ENCODE peak calls at places on chromosomes 12 and 14, in eight cellular contexts. U is Peyer's patch; Q is dorsolateral prefrontal cortex; G is stomach; T is CD4-positive, alpha-beta memory T cell; H is epithelial cell of prostate; N is A549; S is H1. B is an unnamed sample.

GRCh38 chr12:29702972-29703371 is 80.8 kb downstream of the TMTC1 start:
- DNase-seq in U (no peak), Q (no peak), G (no peak), T (no peak), H (no peak), N (no peak), S (no peak), B (no peak)

GRCh38 chr12:33061844-33062243 is 165.3 kb upstream of the PKP2 start:
- DNase-seq in U (no peak), Q (no peak), G (no peak), T (no peak), H (no peak), N (no peak), S (no peak), B (no peak)

GRCh38 chr12:48961331-48961730 is 4.0 kb upstream of the ARF3 start:
- DNase-seq in U (no peak), Q (no peak), G (no peak), T (no peak), H (no peak), N (no peak), S (no peak), B (no peak)

GRCh38 chr12:78645956-78646355 is 218.6 kb upstream of the SYT1 start:
- DNase-seq in U (no peak), Q (no peak), G (no peak), T (no peak), H (no peak), N (no peak), S (no peak), B (no peak)

GRCh38 chr12:64609543-64610091 is 678 bp upstream of the RASSF3 start:
- DNase-seq in U (peak; percentile 51), Q (no peak), G (no peak), T (peak; percentile 28), H (no peak), N (no peak), S (no peak), B (no peak)

GRCh38 chr12:4118017-4118510 is 155.5 kb upstream of the CCND2 start:
- DNase-seq in U (peak; percentile 83), Q (no peak), G (no peak), T (peak; percentile 34), H (peak; percentile 27), N (no peak), S (no peak), B (peak; percentile 46)

GRCh38 chr12:77625441-77625840 is 205.3 kb upstream of the NAV3 start:
- DNase-seq in U (no peak), Q (no peak), G (no peak), T (no peak), H (peak; percentile 36), N (no peak), S (no peak), B (no peak)

GRCh38 chr14:66405158-66405557 is 81.0 kb upstream of the CCDC196 start:
- DNase-seq in U (no peak), Q (no peak), G (no peak), T (no peak), H (no peak), N (no peak), S (no peak), B (no peak)

GRCh38 chr14:24965934-24966593 is 83.9 kb downstream of the STXBP6 start:
- DNase-seq in U (peak; percentile 74), Q (peak; percentile 41), G (peak; percentile 37), T (no peak), H (no peak), N (no peak), S (no peak), B (no peak)

GRCh38 chr14:99472937-99473336 is 7.7 kb downstream of the SETD3 start:
- DNase-seq in U (no peak), Q (no peak), G (no peak), T (no peak), H (no peak), N (no peak), S (no peak), B (no peak)

GRCh38 chr12:49939707-49940106 is 10.8 kb upstream of the AQP2 start:
- DNase-seq in U (peak; percentile 17), Q (no peak), G (no peak), T (no peak), H (no peak), N (no peak), S (no peak), B (no peak)

GRCh38 chr12:105554223-105554678 is 223.8 kb downstream of the C12orf75 start:
- DNase-seq in U (no peak), Q (no peak), G (no peak), T (no peak), H (no peak), N (no peak), S (no peak), B (no peak)

DNA sequence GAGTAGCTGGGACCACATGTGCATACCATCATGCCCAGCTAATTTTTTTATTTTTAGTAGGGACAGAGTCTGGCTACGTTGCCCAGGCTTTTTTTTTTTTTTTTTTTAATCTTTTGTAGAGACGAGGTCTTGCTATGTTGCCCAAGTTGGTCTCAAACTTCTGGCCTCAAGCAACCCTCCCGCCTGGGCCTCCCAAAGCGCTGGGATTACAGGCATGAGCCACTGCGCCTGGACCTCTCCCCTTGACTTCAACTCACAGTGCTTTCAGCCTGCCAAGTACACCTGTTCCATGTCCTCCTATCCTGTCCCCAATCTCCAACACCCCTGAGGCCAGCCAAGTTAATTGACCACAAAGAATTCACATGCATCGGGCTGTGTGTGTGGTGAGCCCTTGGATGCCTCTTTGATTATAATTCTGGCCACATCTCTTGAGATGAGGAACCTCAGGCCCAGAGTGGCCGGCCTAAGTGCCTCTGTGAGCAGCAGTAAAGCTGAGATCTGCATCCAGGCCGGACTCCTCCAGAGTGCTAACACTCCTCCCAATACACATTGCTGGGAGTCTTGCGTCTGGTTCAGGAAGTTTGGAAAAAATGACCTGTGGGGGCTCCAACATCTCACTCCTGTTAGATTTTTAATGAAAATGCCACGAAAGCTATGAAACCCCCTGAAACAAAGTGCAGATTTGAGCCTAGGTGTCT is 6.8 kb downstream of the RAB35 start:
- DNase-seq in U (no peak), Q (no peak), G (no peak), T (no peak), H (no peak), N (no peak), S (no peak), B (no peak)
- H3K27ac ChIP-seq in U (no peak overlapping the region), Q (no peak overlapping the region), G (no peak overlapping the region), T (peak overlapping the region; percentile 56), H (no peak overlapping the region), N (no peak overlapping the region), S (no peak overlapping the region), B (no peak overlapping the region)

GRCh38 chr14:37197421-37198272 is at the start of gene MIPOL1:
- DNase-seq in U (peak; percentile 85), Q (peak; percentile 84), G (peak; percentile 88), T (peak; percentile 4), H (peak; percentile 50), N (peak; percentile 76), S (peak; percentile 25), B (peak; percentile 92)
- H3K27ac ChIP-seq in U (peak within 1 kb of the TSS; percentile 6), Q (peak within 1 kb of the TSS; percentile 82), G (peak within 1 kb of the TSS; percentile 93), T (no peak within 1 kb of the TSS), H (peak within 1 kb of the TSS; percentile 88), N (peak within 1 kb of the TSS; percentile 91), S (peak within 1 kb of the TSS; percentile 67), B (peak within 1 kb of the TSS; percentile 65)

GRCh38 chr14:87629788-87630187 is 363.2 kb downstream of the GALC start:
- DNase-seq in U (no peak), Q (no peak), G (no peak), T (no peak), H (no peak), N (no peak), S (no peak), B (no peak)
- H3K27ac ChIP-seq in U (no peak overlapping the region), Q (no peak overlapping the region), G (no peak overlapping the region), T (no peak overlapping the region), H (no peak overlapping the region), N (no peak overlapping the region), S (no peak overlapping the region), B (no peak overlapping the region)

DNA sequence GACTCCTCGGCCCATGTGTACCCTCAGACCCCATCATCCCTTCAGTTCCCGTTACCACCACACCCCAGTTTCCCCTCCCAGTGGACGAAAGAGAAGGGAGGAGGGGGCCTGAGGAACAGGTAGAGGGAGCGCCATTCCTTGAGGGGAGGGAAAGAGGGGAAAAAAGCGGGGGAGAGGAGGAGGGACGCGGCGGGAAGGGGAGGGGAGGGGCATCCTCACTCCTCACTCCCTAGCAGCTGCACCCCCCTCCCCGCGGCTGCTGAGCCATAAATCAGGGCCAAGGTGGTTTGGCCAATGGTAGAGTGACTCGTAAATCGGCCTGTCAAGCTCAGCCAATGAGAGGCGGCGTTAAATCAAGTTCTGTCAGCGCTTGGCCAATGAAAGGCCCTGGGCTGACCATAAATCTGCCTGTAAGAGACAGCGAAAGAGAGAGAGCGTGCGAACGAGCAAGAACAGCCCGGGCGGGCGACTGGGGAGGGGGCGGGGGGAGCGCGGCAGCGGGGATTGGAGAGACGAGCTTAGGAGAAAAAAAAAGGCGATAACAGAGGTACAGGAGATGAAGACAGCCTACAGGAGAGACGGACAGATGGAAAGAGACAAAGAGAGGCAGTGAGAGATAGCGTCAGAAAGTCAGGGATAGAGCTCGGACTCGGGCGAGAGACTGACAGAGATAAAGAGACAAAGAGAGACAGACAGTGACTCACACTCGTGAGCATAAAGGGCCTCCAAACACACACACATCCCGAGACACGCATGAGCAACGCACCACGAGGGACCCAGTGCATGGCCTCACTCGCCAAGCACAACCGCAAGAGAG is 5.1 kb downstream of the GPR84 start:
- DNase-seq in U (peak; percentile 98), Q (peak; percentile 98), G (peak; percentile 95), T (peak; percentile 95), H (peak; percentile 96), N (peak; percentile 99), S (peak; percentile 98), B (peak; percentile 96)
- H3K27ac ChIP-seq in U (peak overlapping the region; percentile 77), Q (peak overlapping the region; percentile 98), G (peak overlapping the region; percentile 65), T (peak overlapping the region; percentile 95), H (peak overlapping the region; percentile 81), N (peak overlapping the region; percentile 91), S (peak overlapping the region; percentile 35), B (peak overlapping the region; percentile 87)